ENCODE peak calls at places on chromosome 1, in six cellular contexts. O is NCI-H1436; Z is SK-N-DZ; Q is non-pigmented ciliary epithelial cell; K is activated naive CD4-positive, alpha-beta T cell treated with Interleukin-2 at 50 U/mL for 16 hours; L is HFF-Myc. Y is an unnamed sample.

GRCh38 chr1:108190686-108191416 is 9.3 kb downstream of the SLC25A24 start:
- DNase-seq in O (peak), Z (no peak), Q (no peak), K (no peak), L (no peak), Y (no peak)

GRCh38 chr1:228927947-228928898 is 192.9 kb downstream of the RHOU start:
- DNase-seq in O (no peak), Z (no peak), Q (no peak), K (no peak), L (no peak), Y (no peak)

GRCh38 chr1:238196516-238196915 is 305.8 kb upstream of the ZP4 start:
- DNase-seq in O (no peak), Z (no peak), Q (no peak), K (no peak), L (no peak), Y (no peak)

GRCh38 chr1:53545663-53546408 is 86.6 kb downstream of the DMRTB1 start:
- DNase-seq in O (peak), Z (no peak), Q (no peak), K (no peak), L (no peak), Y (no peak)

GRCh38 chr1:25107643-25108010 is 124.7 kb downstream of the SYF2 start:
- DNase-seq in O (no peak), Z (no peak), Q (peak), K (no peak), L (no peak), Y (no peak)

GRCh38 chr1:67479146-67479891 is 49.1 kb upstream of the SERBP1 start:
- DNase-seq in O (no peak), Z (no peak), Q (no peak), K (no peak), L (peak), Y (no peak)

GRCh38 chr1:48530727-48531351 is 58.8 kb upstream of the SPATA6 start:
- DNase-seq in O (peak), Z (peak), Q (no peak), K (peak), L (peak), Y (peak)

GRCh38 chr1:171389176-171389575 is 75.2 kb downstream of the FMO4 start:
- DNase-seq in O (no peak), Z (no peak), Q (no peak), K (no peak), L (peak), Y (no peak)

GRCh38 chr1:114009042-114009392 is 29.7 kb downstream of the OLFML3 start:
- DNase-seq in O (no peak), Z (no peak), Q (no peak), K (no peak), L (no peak), Y (no peak)